ENCODE peak calls at places on chromosomes 5 and 9, in six cellular contexts. Y is AG08395; N is C1 segment of cervical spinal cord; Z is stimulated activated CD8-positive, alpha-beta memory T cell treated with anti-CD3 and anti-CD28 coated beads, Interleukin-15, amount 100 ng/mL, for 1 hour; F is GM12865; E is cardiac fibroblast. W is an unnamed sample.

GRCh38 chr5:53406630-53407316 is 73.7 kb upstream of the FST start:
- DNase-seq in Y (peak), F (no peak), E (peak), Z (no peak), N (no peak), W (no peak)

GRCh38 chr5:1494780-1495524 is 28.8 kb downstream of the LPCAT1 start:
- DNase-seq in N (no peak), Y (no peak), Z (no peak), E (no peak), F (peak), W (no peak)

GRCh38 chr5:60439552-60439951 is 260.4 kb downstream of the DEPDC1B start:
- DNase-seq in E (no peak), Z (no peak), N (no peak), Y (no peak), F (no peak), W (no peak)

GRCh38 chr5:111934511-111934910 is 177.5 kb upstream of the NREP start:
- DNase-seq in N (no peak), Z (no peak), Y (no peak), F (no peak), E (no peak), W (no peak)

GRCh38 chr5:135737701-135738563 is 96.5 kb upstream of the SLC25A48 start:
- DNase-seq in N (no peak), Z (no peak), Y (no peak), E (no peak), F (no peak), W (no peak)

GRCh38 chr5:64827703-64828102 is 59.0 kb downstream of the CWC27 start:
- DNase-seq in N (no peak), Z (no peak), E (peak), F (no peak), Y (no peak), W (no peak)

GRCh38 chr5:147481857-147482256 is 28.0 kb downstream of the DPYSL3 start:
- DNase-seq in Y (peak), F (no peak), N (no peak), Z (no peak), E (peak), W (no peak)

GRCh38 chr5:65818592-65818991 is 96.6 kb downstream of the NLN start:
- DNase-seq in Y (no peak), F (no peak), Z (no peak), N (peak), E (no peak), W (no peak)

GRCh38 chr9:8821910-8822666 is 1022.5 kb upstream of the DMAC1 start:
- DNase-seq in Y (no peak), E (no peak), N (no peak), F (peak), Z (no peak), W (no peak)

GRCh38 chr9:127742435-127743088 is 7.5 kb upstream of the TOR2A start:
- DNase-seq in F (no peak), Y (peak), Z (no peak), N (no peak), E (no peak), W (peak)

GRCh38 chr9:138098116-138098907 is 220.7 kb downstream of the CACNA1B start:
- DNase-seq in F (no peak), E (no peak), Z (no peak), N (no peak), Y (no peak), W (no peak)

GRCh38 chr9:99000480-99001395 is 57.0 kb downstream of the COL15A1 start:
- DNase-seq in Y (peak), E (peak), N (no peak), F (peak), Z (peak), W (no peak)

GRCh38 chr5:131563434-131564228 is 71.4 kb downstream of the RAPGEF6 start:
- DNase-seq in F (no peak), E (no peak), Z (no peak), N (no peak), Y (no peak), W (no peak)

GRCh38 chr9:96874947-96875459 is 20.7 kb upstream of the ZNF782 start:
- DNase-seq in E (peak), Y (no peak), N (no peak), Z (no peak), F (peak), W (no peak)

GRCh38 chr9:101446732-101447131 is 11.2 kb upstream of the ALDOB start:
- DNase-seq in N (no peak), E (no peak), F (no peak), Y (no peak), Z (no peak), W (no peak)

GRCh38 chr9:96514825-96515218 is 64.9 kb downstream of the HABP4 start:
- DNase-seq in F (no peak), E (no peak), Z (no peak), N (no peak), Y (no peak), W (no peak)

GRCh38 chr5:150175536-150175935 is 9.0 kb downstream of the CDX1 start:
- DNase-seq in Y (peak), N (no peak), E (peak), F (peak), Z (no peak), W (peak)

GRCh38 chr9:137989999-137990715 is 112.6 kb downstream of the CACNA1B start:
- DNase-seq in Z (no peak), Y (no peak), F (no peak), E (no peak), N (no peak), W (peak)

GRCh38 chr5:103620851-103621547 is 58.4 kb upstream of the NUDT12 start:
- DNase-seq in N (no peak), F (no peak), Y (no peak), Z (no peak), E (peak), W (no peak)

GRCh38 chr9:70410368-70410767 is 4.1 kb downstream of the KLF9 start:
- DNase-seq in E (peak), Z (no peak), F (no peak), Y (peak), N (no peak), W (no peak)

GRCh38 chr5:181170237-181170830 is 22.9 kb downstream of the OR2V2 start:
- DNase-seq in Y (no peak), Z (no peak), F (no peak), N (no peak), E (no peak), W (no peak)

GRCh38 chr5:3325811-3326568 is 269.6 kb upstream of the IRX1 start:
- DNase-seq in N (no peak), E (no peak), Z (no peak), Y (no peak), F (no peak), W (no peak)

W was measured in H1.